ENCODE peak calls at places on chromosomes 7 and 10, in ten cellular contexts. H is memory B cell; L is activated CD4-positive, CD25-positive, alpha-beta regulatory T cell; G is lung; N is posterior cingulate gyrus; T is activated gamma-delta T cell; P is H9; M is epithelial cell of esophagus; R is neuronal stem cell; X is iris pigment epithelial cell. Y is an unnamed sample.
A peak's percentile ranks its signal among the peaks of the same experiment; 100 is the strongest.

GRCh38 chr7:95878677-95879076 is 106.3 kb downstream of the DYNC1I1 start:
- DNase-seq in N (no peak), M (no peak), L (no peak), G (no peak), R (no peak), T (no peak), H (no peak), X (no peak), P (no peak), Y (no peak)

GRCh38 chr10:27692663-27693062 is 53.0 kb downstream of the MKX start:
- DNase-seq in M (no peak), R (no peak), P (no peak), L (no peak), T (no peak), X (no peak), H (no peak), N (no peak), G (no peak), Y (no peak)

GRCh38 chr7:33773053-33773452 is 132.3 kb upstream of the BMPER start:
- DNase-seq in M (peak; percentile 90), L (no peak), G (no peak), R (no peak), T (no peak), P (no peak), X (no peak), H (no peak), N (no peak), Y (no peak)

GRCh38 chr10:117900280-117900679 is 146.5 kb downstream of the RAB11FIP2 start:
- DNase-seq in H (no peak), R (no peak), X (no peak), P (no peak), M (no peak), G (no peak), L (no peak), N (no peak), T (no peak), Y (no peak)

GRCh38 chr7:22944506-22944905 is 69.4 kb downstream of the HYCC1 start:
- DNase-seq in L (no peak), T (no peak), X (peak; percentile 74), R (no peak), N (no peak), H (no peak), G (no peak), M (no peak), P (no peak), Y (no peak)

GRCh38 chr7:44881066-44881600 is 4.2 kb downstream of the PURB start:
- DNase-seq in H (no peak), R (no peak), M (no peak), T (no peak), P (no peak), X (no peak), L (no peak), N (no peak), G (no peak), Y (no peak)

GRCh38 chr7:74104702-74105101 is 21.1 kb downstream of the LIMK1 start:
- DNase-seq in P (no peak), L (no peak), X (peak; percentile 55), H (no peak), M (peak; percentile 70), N (no peak), G (no peak), R (no peak), T (no peak), Y (no peak)

GRCh38 chr7:137755846-137756685 is 90.7 kb downstream of the DGKI start:
- DNase-seq in R (no peak), G (no peak), L (no peak), M (no peak), H (no peak), N (no peak), X (no peak), P (no peak), T (no peak), Y (no peak)

GRCh38 chr7:80943342-80943741 is 24.5 kb upstream of the SEMA3C start:
- DNase-seq in P (no peak), N (no peak), R (no peak), G (no peak), H (no peak), X (no peak), L (no peak), M (peak; percentile 13), T (no peak), Y (no peak)

GRCh38 chr7:21753071-21753470 is 192.6 kb downstream of the CDCA7L start:
- DNase-seq in L (no peak), M (peak; percentile 19), X (no peak), P (peak; percentile 40), R (no peak), T (no peak), N (no peak), H (no peak), G (no peak), Y (no peak)

GRCh38 chr7:136140469-136140868 is 163.3 kb upstream of the MTPN start:
- DNase-seq in G (no peak), P (no peak), L (no peak), R (no peak), M (no peak), H (no peak), N (no peak), T (no peak), X (no peak), Y (no peak)

GRCh38 chr7:101550641-101551531 is 78.2 kb downstream of the MYL10 start:
- DNase-seq in T (no peak), R (peak; percentile 73), M (no peak), X (no peak), G (no peak), L (no peak), P (peak; percentile 29), H (no peak), N (no peak), Y (no peak)

GRCh38 chr7:47336178-47337020 is 245.5 kb downstream of the TNS3 start:
- DNase-seq in M (peak; percentile 99), R (no peak), N (peak; percentile 40), H (no peak), T (no peak), P (no peak), X (peak; percentile 83), L (no peak), G (peak; percentile 44), Y (no peak)

GRCh38 chr10:97434055-97434454 is 8.1 kb downstream of the PGAM1 start:
- DNase-seq in X (no peak), R (no peak), P (no peak), H (no peak), N (no peak), M (peak; percentile 22), T (no peak), G (no peak), L (no peak), Y (no peak)

GRCh38 chr7:5635461-5636445 is 145.7 kb downstream of the RNF216 start:
- DNase-seq in M (no peak), X (no peak), N (no peak), L (no peak), T (no peak), P (no peak), R (no peak), G (no peak), H (no peak), Y (no peak)

GRCh38 chr7:25028370-25028971 is 48.5 kb upstream of the OSBPL3 start:
- DNase-seq in M (peak; percentile 92), L (no peak), P (no peak), G (no peak), X (peak; percentile 95), R (no peak), N (no peak), H (no peak), T (no peak), Y (no peak)

GRCh38 chr10:63702107-63702506 is 180.9 kb downstream of the REEP3 start:
- DNase-seq in L (no peak), X (no peak), P (no peak), M (no peak), T (no peak), H (no peak), G (no peak), R (no peak), N (no peak), Y (no peak)

GRCh38 chr7:120856621-120857352 is 1.2 kb downstream of the TSPAN12 start:
- DNase-seq in P (peak; percentile 76), H (peak; percentile 21), T (no peak), X (peak; percentile 12), G (peak; percentile 37), R (peak; percentile 75), L (peak; percentile 0), M (peak; percentile 16), N (no peak), Y (peak; percentile 11)

GRCh38 chr10:69220041-69220451 is at the start of gene HKDC1:
- DNase-seq in T (no peak), R (no peak), H (no peak), N (no peak), G (no peak), P (no peak), X (no peak), L (no peak), M (no peak), Y (no peak)

GRCh38 chr10:60043561-60043960 is 137.2 kb upstream of the CCDC6 start:
- DNase-seq in R (no peak), G (no peak), P (no peak), M (no peak), X (no peak), L (no peak), N (no peak), T (no peak), H (no peak), Y (no peak)

GRCh38 chr7:155785536-155785935 is 26.7 kb downstream of the SHH start:
- DNase-seq in L (no peak), M (peak; percentile 14), G (no peak), T (no peak), R (no peak), P (no peak), H (no peak), X (peak; percentile 68), N (no peak), Y (no peak)

GRCh38 chr10:104035107-104035816 is 50.4 kb downstream of the COL17A1 start:
- DNase-seq in R (no peak), N (no peak), T (no peak), G (no peak), H (no peak), L (no peak), M (no peak), X (no peak), P (no peak), Y (no peak)

GRCh38 chr10:116671274-116671926 is 50.6 kb downstream of the PNLIPRP2 start:
- DNase-seq in P (no peak), T (no peak), R (no peak), L (no peak), X (peak; percentile 19), G (no peak), H (no peak), N (no peak), M (peak; percentile 51), Y (no peak)

GRCh38 chr7:106166651-106167342 is 54.7 kb upstream of the SYPL1 start:
- DNase-seq in M (peak; percentile 78), N (peak; percentile 27), T (no peak), G (peak; percentile 52), X (peak; percentile 78), P (peak; percentile 41), L (no peak), R (peak; percentile 62), H (peak; percentile 43), Y (no peak)

GRCh38 chr7:1886361-1887064 is 216.4 kb downstream of the ELFN1 start:
- DNase-seq in G (no peak), H (no peak), R (no peak), L (no peak), M (peak; percentile 88), X (no peak), N (no peak), P (no peak), T (no peak), Y (no peak)

GRCh38 chr10:75284097-75284485 is 48.3 kb upstream of the COMTD1 start:
- DNase-seq in H (no peak), N (no peak), R (no peak), G (no peak), M (no peak), X (no peak), T (no peak), L (no peak), P (no peak), Y (no peak)

GRCh38 chr7:69654381-69654780 is 56.1 kb downstream of the AUTS2 start:
- DNase-seq in T (no peak), L (no peak), M (no peak), R (no peak), X (no peak), N (no peak), H (no peak), G (peak; percentile 45), P (no peak), Y (no peak)

GRCh38 chr10:115727114-115727513 is 545.9 kb downstream of the GFRA1 start:
- DNase-seq in N (no peak), H (no peak), M (no peak), X (no peak), P (no peak), G (no peak), R (no peak), L (no peak), T (no peak), Y (no peak)